ENCODE peak calls at places on chromosomes 12 and 14, in eight cellular contexts. V is upper lobe of left lung, M is AG04450, G is ascending aorta, J is lung, T is pancreas, B is heart left ventricle, D is colonic mucosa. Z is an unnamed sample.

GRCh38 chr14:100554082-100554677 is 33.0 kb downstream of the BEGAIN start:
- DNase-seq in V (peak), M (no peak), G (no peak), J (no peak), T (no peak), B (peak), D (peak), Z (peak)

GRCh38 chr12:127463237-127463636 is 803.7 kb upstream of the TMEM132C start:
- DNase-seq in V (no peak), M (no peak), G (no peak), J (no peak), T (no peak), B (no peak), D (no peak), Z (no peak)

GRCh38 chr14:67817750-67818438 is 1.5 kb upstream of the ZFYVE26 start:
- DNase-seq in V (peak), M (no peak), G (no peak), J (no peak), T (no peak), B (no peak), D (no peak), Z (no peak)

GRCh38 chr12:53004582-53004981 is 1.7 kb upstream of the EIF4B start:
- DNase-seq in V (no peak), M (no peak), G (no peak), J (no peak), T (no peak), B (no peak), D (no peak), Z (no peak)

GRCh38 chr14:53035796-53036195 is 84.9 kb upstream of the FERMT2 start:
- DNase-seq in V (no peak), M (no peak), G (no peak), J (no peak), T (no peak), B (no peak), D (no peak), Z (no peak)

GRCh38 chr12:77161944-77162343 is 96.6 kb upstream of the E2F7 start:
- DNase-seq in V (no peak), M (no peak), G (no peak), J (no peak), T (no peak), B (no peak), D (no peak), Z (no peak)

GRCh38 chr12:22088886-22089285 is 42.9 kb downstream of the CMAS start:
- DNase-seq in V (no peak), M (no peak), G (no peak), J (no peak), T (no peak), B (no peak), D (no peak), Z (no peak)

GRCh38 chr12:12265571-12266388 is 1.1 kb downstream of the LRP6 start:
- DNase-seq in V (peak), M (no peak), G (no peak), J (no peak), T (peak), B (no peak), D (peak), Z (no peak)

GRCh38 chr14:102223682-102224081 is 81.3 kb downstream of the MOK start:
- DNase-seq in V (no peak), M (no peak), G (no peak), J (no peak), T (no peak), B (no peak), D (no peak), Z (no peak)

GRCh38 chr12:32126720-32127119 is 20.1 kb downstream of the BICD1 start:
- DNase-seq in V (no peak), M (peak), G (no peak), J (no peak), T (no peak), B (no peak), D (no peak), Z (no peak)

GRCh38 chr14:73743431-73743931 is 29.3 kb upstream of the PNMA1 start:
- DNase-seq in V (peak), M (no peak), G (no peak), J (peak), T (no peak), B (peak), D (peak), Z (no peak)

GRCh38 chr12:97038859-97039258 is 131.8 kb downstream of the NEDD1 start:
- DNase-seq in V (no peak), M (no peak), G (no peak), J (no peak), T (no peak), B (no peak), D (no peak), Z (no peak)

GRCh38 chr12:41962171-41962572 is 182.5 kb downstream of the GXYLT1 start:
- DNase-seq in V (no peak), M (no peak), G (no peak), J (no peak), T (no peak), B (no peak), D (no peak), Z (no peak)

GRCh38 chr12:66744956-66745383 is 66.1 kb upstream of the GRIP1 start:
- DNase-seq in V (no peak), M (no peak), G (no peak), J (no peak), T (no peak), B (no peak), D (no peak), Z (no peak)

GRCh38 chr14:52266179-52266578 is 1.3 kb upstream of the PTGDR start:
- DNase-seq in V (no peak), M (no peak), G (no peak), J (no peak), T (no peak), B (peak), D (no peak), Z (peak)

GRCh38 chr14:62655161-62655560 is 390.1 kb downstream of the KCNH5 start:
- DNase-seq in V (no peak), M (peak), G (no peak), J (no peak), T (no peak), B (no peak), D (no peak), Z (no peak)

GRCh38 chr12:124736115-124737039 is 127.3 kb downstream of the SCARB1 start:
- DNase-seq in V (no peak), M (no peak), G (no peak), J (no peak), T (no peak), B (no peak), D (no peak), Z (no peak)

GRCh38 chr12:124556067-124556466 is 11.3 kb downstream of the NCOR2 start:
- DNase-seq in V (no peak), M (no peak), G (no peak), J (no peak), T (no peak), B (no peak), D (no peak), Z (no peak)

GRCh38 chr12:24380122-24380521 is 430.7 kb upstream of the SOX5 start:
- DNase-seq in V (no peak), M (no peak), G (no peak), J (no peak), T (no peak), B (no peak), D (no peak), Z (no peak)

GRCh38 chr14:65709576-65709975 is 297.0 kb downstream of the FUT8 start:
- DNase-seq in V (no peak), M (no peak), G (no peak), J (no peak), T (no peak), B (no peak), D (no peak), Z (no peak)

GRCh38 chr12:55703288-55703687 is 4.4 kb downstream of the ITGA7 start:
- DNase-seq in V (no peak), M (no peak), G (peak), J (no peak), T (no peak), B (peak), D (no peak), Z (no peak)

GRCh38 chr12:27577688-27578087 is 53.7 kb downstream of the PPFIBP1 start:
- DNase-seq in V (no peak), M (no peak), G (no peak), J (no peak), T (no peak), B (no peak), D (no peak), Z (no peak)

GRCh38 chr14:23056257-23056955 is 914 bp downstream of the CDH24 start:
- DNase-seq in V (peak), M (no peak), G (no peak), J (peak), T (peak), B (no peak), D (peak), Z (peak)

GRCh38 chr14:105249175-105250007 is 1.1 kb downstream of the BTBD6 start:
- DNase-seq in V (no peak), M (no peak), G (no peak), J (no peak), T (no peak), B (no peak), D (peak), Z (peak)

GRCh38 chr12:113880337-113880736 is 85.8 kb downstream of the RBM19 start:
- DNase-seq in V (no peak), M (no peak), G (no peak), J (no peak), T (no peak), B (no peak), D (no peak), Z (no peak)

GRCh38 chr14:105857816-105858675 is 331.7 kb downstream of the TMEM121 start:
- DNase-seq in V (peak), M (no peak), G (no peak), J (no peak), T (peak), B (no peak), D (no peak), Z (no peak)

GRCh38 chr14:100815478-100816285 is 10.2 kb upstream of the MEG3 start:
- DNase-seq in V (no peak), M (peak), G (no peak), J (no peak), T (no peak), B (no peak), D (no peak), Z (no peak)

GRCh38 chr12:64744422-64745258 is 14.6 kb downstream of the GNS start:
- DNase-seq in V (no peak), M (no peak), G (no peak), J (no peak), T (no peak), B (no peak), D (no peak), Z (no peak)

GRCh38 chr14:51860836-51861583 is 598 bp downstream of the GNG2 start:
- DNase-seq in V (no peak), M (no peak), G (no peak), J (no peak), T (no peak), B (no peak), D (no peak), Z (no peak)

GRCh38 chr12:108468149-108468968 is 46.7 kb upstream of the FICD start:
- DNase-seq in V (no peak), M (no peak), G (no peak), J (no peak), T (no peak), B (peak), D (peak), Z (no peak)

GRCh38 chr14:95156765-95157194 is 549 bp downstream of the DICER1 start:
- DNase-seq in V (peak), M (no peak), G (no peak), J (peak), T (peak), B (peak), D (no peak), Z (no peak)

GRCh38 chr12:62190081-62190480 is 70.1 kb upstream of the USP15 start:
- DNase-seq in V (no peak), M (no peak), G (no peak), J (no peak), T (no peak), B (no peak), D (no peak), Z (no peak)

GRCh38 chr12:66044731-66045130 is 85.8 kb downstream of the LLPH start:
- DNase-seq in V (no peak), M (no peak), G (no peak), J (no peak), T (no peak), B (no peak), D (no peak), Z (no peak)

GRCh38 chr14:69886843-69887242 is 7.6 kb downstream of the SMOC1 start:
- DNase-seq in V (no peak), M (no peak), G (no peak), J (no peak), T (no peak), B (no peak), D (no peak), Z (no peak)

GRCh38 chr12:128571906-128572305 is 251.9 kb downstream of the SLC15A4 start:
- DNase-seq in V (no peak), M (no peak), G (no peak), J (no peak), T (no peak), B (no peak), D (no peak), Z (no peak)

GRCh38 chr14:24179961-24180726 is 8.3 kb downstream of the REC8 start:
- DNase-seq in V (no peak), M (peak), G (no peak), J (no peak), T (no peak), B (peak), D (no peak), Z (peak)

GRCh38 chr14:69263364-69263763 is 3.4 kb downstream of the GALNT16 start:
- DNase-seq in V (no peak), M (peak), G (no peak), J (no peak), T (no peak), B (peak), D (no peak), Z (peak)

GRCh38 chr14:92501891-92502351 is 11.7 kb upstream of the RIN3 start:
- DNase-seq in V (no peak), M (no peak), G (no peak), J (no peak), T (no peak), B (no peak), D (no peak), Z (no peak)

GRCh38 chr12:47812797-47813490 is 6.8 kb downstream of the HDAC7 start:
- DNase-seq in V (peak), M (no peak), G (peak), J (peak), T (peak), B (peak), D (peak), Z (peak)

GRCh38 chr12:47811581-47812484 is 7.9 kb downstream of the HDAC7 start:
- DNase-seq in V (peak), M (no peak), G (peak), J (no peak), T (no peak), B (peak), D (no peak), Z (peak)

GRCh38 chr12:47811070-47811391 is 8.7 kb downstream of the HDAC7 start:
- DNase-seq in V (no peak), M (no peak), G (no peak), J (no peak), T (no peak), B (no peak), D (no peak), Z (no peak)

GRCh38 chr12:47814539-47815170 is 5.0 kb downstream of the HDAC7 start:
- DNase-seq in V (no peak), M (no peak), G (no peak), J (no peak), T (no peak), B (no peak), D (no peak), Z (no peak)

DNA sequence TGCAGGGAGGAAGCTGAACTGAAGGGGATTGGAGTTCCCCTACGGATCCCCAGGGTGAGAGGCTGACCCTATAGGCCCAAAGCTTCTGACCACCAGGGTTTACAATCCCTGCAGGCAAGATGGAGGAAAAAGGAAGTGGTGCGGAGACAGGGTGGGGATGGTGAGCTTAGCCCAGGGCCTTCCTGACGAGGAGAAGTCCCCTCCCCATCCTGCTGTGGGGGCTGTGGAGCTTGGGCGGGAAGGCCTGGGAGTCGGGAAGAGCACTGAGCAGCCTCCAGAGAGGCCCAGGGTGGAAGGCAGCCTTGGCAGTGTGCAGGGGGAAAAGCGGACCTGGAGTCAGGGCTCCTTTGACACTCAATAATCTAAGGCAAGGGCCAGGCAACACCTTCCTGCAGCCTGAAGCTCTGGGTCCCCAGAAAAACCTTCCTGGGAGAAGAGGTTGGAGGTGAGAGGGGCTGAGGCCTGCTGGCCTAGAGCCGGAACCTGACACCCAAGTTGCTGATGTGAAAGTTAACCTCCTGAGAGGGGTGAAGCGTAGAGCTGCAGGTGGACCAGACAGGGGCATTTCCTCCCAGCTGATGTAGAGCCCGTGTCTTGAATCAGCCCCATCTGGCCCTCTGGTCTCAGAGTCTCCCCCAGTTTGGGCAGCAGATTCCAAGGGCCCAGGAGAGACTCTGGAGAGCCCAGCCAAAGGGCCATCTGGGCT is 6.1 kb downstream of the HDAC7 start:
- DNase-seq in V (no peak), M (no peak), G (no peak), J (no peak), T (no peak), B (peak), D (no peak), Z (no peak)
- H3K27ac ChIP-seq in V (peak), M (peak), G (peak), J (peak), T (peak), B (peak), D (peak), Z (peak)

GRCh38 chr14:50647282-50647681 is 20.8 kb downstream of the SAV1 start:
- DNase-seq in V (no peak), M (no peak), G (no peak), J (no peak), T (no peak), B (no peak), D (no peak), Z (no peak)
- H3K27ac ChIP-seq in V (no peak), M (no peak), G (no peak), J (no peak), T (no peak), B (no peak), D (no peak), Z (no peak)

GRCh38 chr12:6328045-6328779 is 13.7 kb downstream of the TNFRSF1A start:
- DNase-seq in V (no peak), M (no peak), G (no peak), J (no peak), T (no peak), B (no peak), D (no peak), Z (no peak)

GRCh38 chr12:6327591-6328041 is 14.3 kb downstream of the TNFRSF1A start:
- DNase-seq in V (no peak), M (no peak), G (no peak), J (no peak), T (no peak), B (no peak), D (no peak), Z (no peak)

GRCh38 chr12:6330192-6330591 is 11.7 kb downstream of the TNFRSF1A start:
- DNase-seq in V (no peak), M (no peak), G (no peak), J (no peak), T (no peak), B (no peak), D (no peak), Z (no peak)

GRCh38 chr12:6329693-6330045 is 12.2 kb downstream of the TNFRSF1A start:
- DNase-seq in V (no peak), M (no peak), G (no peak), J (no peak), T (no peak), B (no peak), D (no peak), Z (no peak)

GRCh38 chr12:6328945-6329692 is 12.8 kb downstream of the TNFRSF1A start:
- DNase-seq in V (no peak), M (no peak), G (no peak), J (no peak), T (no peak), B (no peak), D (no peak), Z (no peak)
- H3K27ac ChIP-seq in V (peak), M (no peak), G (peak), J (no peak), T (no peak), B (no peak), D (no peak), Z (no peak)

GRCh38 chr12:89319111-89319510 is 33.2 kb downstream of the DUSP6 start:
- DNase-seq in V (no peak), M (peak), G (no peak), J (no peak), T (no peak), B (no peak), D (no peak), Z (no peak)
- H3K27ac ChIP-seq in V (no peak), M (no peak), G (no peak), J (no peak), T (no peak), B (no peak), D (no peak), Z (no peak)

GRCh38 chr14:64549016-64549415 is 745 bp upstream of the PPP1R36 start:
- DNase-seq in V (no peak), M (no peak), G (no peak), J (no peak), T (no peak), B (no peak), D (no peak), Z (no peak)

GRCh38 chr14:64554551-64554950 is 4.8 kb downstream of the PPP1R36 start:
- DNase-seq in V (no peak), M (no peak), G (no peak), J (no peak), T (no peak), B (no peak), D (peak), Z (no peak)

GRCh38 chr14:64556526-64556925 is 6.8 kb downstream of the PPP1R36 start:
- DNase-seq in V (no peak), M (peak), G (no peak), J (no peak), T (no peak), B (no peak), D (no peak), Z (no peak)

GRCh38 chr14:64549805-64550538 is at the start of gene PPP1R36:
- DNase-seq in V (peak), M (no peak), G (no peak), J (peak), T (peak), B (peak), D (peak), Z (peak)

GRCh38 chr14:64550539-64551333 is 975 bp downstream of the PPP1R36 start:
- DNase-seq in V (no peak), M (no peak), G (no peak), J (no peak), T (no peak), B (no peak), D (no peak), Z (no peak)
- H3K27ac ChIP-seq in V (no peak), M (no peak), G (no peak), J (no peak), T (peak), B (no peak), D (peak), Z (no peak)

GRCh38 chr14:32560213-32560857 is 231.2 kb downstream of the AKAP6 start:
- DNase-seq in V (peak), M (peak), G (no peak), J (peak), T (peak), B (peak), D (peak), Z (peak)
- H3K27ac ChIP-seq in V (no peak), M (no peak), G (no peak), J (peak), T (no peak), B (peak), D (no peak), Z (peak)

GRCh38 chr14:25955772-25956171 is 642.1 kb downstream of the NOVA1 start:
- DNase-seq in V (no peak), M (no peak), G (no peak), J (no peak), T (no peak), B (no peak), D (no peak), Z (no peak)
- H3K27ac ChIP-seq in V (no peak), M (no peak), G (no peak), J (no peak), T (no peak), B (no peak), D (no peak), Z (no peak)

GRCh38 chr12:109679716-109680520 is 33.7 kb upstream of the FAM222A start:
- DNase-seq in V (no peak), M (no peak), G (no peak), J (no peak), T (no peak), B (no peak), D (peak), Z (no peak)
- H3K27ac ChIP-seq in V (no peak), M (no peak), G (no peak), J (no peak), T (no peak), B (no peak), D (no peak), Z (no peak)

DNA sequence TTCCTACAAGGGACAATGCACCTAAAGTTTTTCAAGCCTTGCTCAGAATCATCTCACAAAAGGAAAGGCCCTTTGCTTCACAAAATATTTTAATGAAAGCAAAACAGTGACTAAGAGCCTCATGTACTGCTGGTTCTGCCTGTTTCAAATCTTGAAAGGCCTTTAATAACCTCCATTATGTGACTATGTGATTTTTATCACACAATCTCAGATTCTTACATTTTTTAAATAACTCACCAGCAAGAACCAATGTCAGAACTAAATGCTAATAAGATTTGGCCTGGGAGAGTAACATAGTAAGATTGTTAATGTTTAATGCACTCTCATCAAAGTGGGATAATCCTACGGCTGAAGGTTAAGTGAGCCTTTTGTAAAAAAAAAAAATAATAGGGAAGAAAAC is 378.9 kb downstream of the RGS6 start:
- DNase-seq in V (no peak), M (no peak), G (no peak), J (no peak), T (no peak), B (no peak), D (no peak), Z (no peak)
- H3K27ac ChIP-seq in V (no peak), M (no peak), G (no peak), J (no peak), T (no peak), B (no peak), D (no peak), Z (no peak)

Z was measured in right atrium auricular region.